ENCODE peak calls at places on chromosomes 13 and 19, in five cellular contexts. One of them, this sample, is unnamed.

GRCh38 chr19:7981199-7981598 is 24.2 kb downstream of the ELAVL1 start:
- ATAC-seq in gastroesophageal sphincter: no peak
- ATAC-seq in central memory CD8-positive, alpha-beta T cell: no peak
- ATAC-seq in activated CD8-positive, alpha-beta memory T cell treated with anti-CD3 and anti-CD28 coated beads, Interleukin-2, amount 10 ng/mL, durations not matched to agents 7 days and 5 days: no peak
- ATAC-seq in heart right ventricle: no peak
- ATAC-seq in this sample: no peak

GRCh38 chr19:49954092-49954825 is 6.7 kb downstream of the SIGLEC11 start:
- ATAC-seq in gastroesophageal sphincter: no peak
- ATAC-seq in central memory CD8-positive, alpha-beta T cell: no peak
- ATAC-seq in activated CD8-positive, alpha-beta memory T cell treated with anti-CD3 and anti-CD28 coated beads, Interleukin-2, amount 10 ng/mL, durations not matched to agents 7 days and 5 days: no peak
- ATAC-seq in heart right ventricle: peak
- ATAC-seq in this sample: no peak

GRCh38 chr13:30065181-30065580 is 214.8 kb upstream of the UBL3 start:
- ATAC-seq in gastroesophageal sphincter: no peak
- ATAC-seq in central memory CD8-positive, alpha-beta T cell: no peak
- ATAC-seq in activated CD8-positive, alpha-beta memory T cell treated with anti-CD3 and anti-CD28 coated beads, Interleukin-2, amount 10 ng/mL, durations not matched to agents 7 days and 5 days: no peak
- ATAC-seq in heart right ventricle: no peak
- ATAC-seq in this sample: no peak

GRCh38 chr19:33883869-33884519 is 87.3 kb downstream of the KCTD15 start:
- ATAC-seq in gastroesophageal sphincter: peak
- ATAC-seq in central memory CD8-positive, alpha-beta T cell: no peak
- ATAC-seq in activated CD8-positive, alpha-beta memory T cell treated with anti-CD3 and anti-CD28 coated beads, Interleukin-2, amount 10 ng/mL, durations not matched to agents 7 days and 5 days: peak
- ATAC-seq in heart right ventricle: peak
- ATAC-seq in this sample: peak

GRCh38 chr13:27522847-27523246 is 72.5 kb upstream of the MTIF3 start:
- ATAC-seq in gastroesophageal sphincter: no peak
- ATAC-seq in central memory CD8-positive, alpha-beta T cell: no peak
- ATAC-seq in activated CD8-positive, alpha-beta memory T cell treated with anti-CD3 and anti-CD28 coated beads, Interleukin-2, amount 10 ng/mL, durations not matched to agents 7 days and 5 days: no peak
- ATAC-seq in heart right ventricle: no peak
- ATAC-seq in this sample: no peak

GRCh38 chr13:75161804-75162203 is 320.2 kb downstream of the TBC1D4 start:
- ATAC-seq in gastroesophageal sphincter: no peak
- ATAC-seq in central memory CD8-positive, alpha-beta T cell: no peak
- ATAC-seq in activated CD8-positive, alpha-beta memory T cell treated with anti-CD3 and anti-CD28 coated beads, Interleukin-2, amount 10 ng/mL, durations not matched to agents 7 days and 5 days: no peak
- ATAC-seq in heart right ventricle: no peak
- ATAC-seq in this sample: no peak

GRCh38 chr13:80979035-80979641 is 638.2 kb upstream of the SPRY2 start:
- ATAC-seq in gastroesophageal sphincter: no peak
- ATAC-seq in central memory CD8-positive, alpha-beta T cell: no peak
- ATAC-seq in activated CD8-positive, alpha-beta memory T cell treated with anti-CD3 and anti-CD28 coated beads, Interleukin-2, amount 10 ng/mL, durations not matched to agents 7 days and 5 days: no peak
- ATAC-seq in heart right ventricle: peak
- ATAC-seq in this sample: no peak

GRCh38 chr19:5641171-5641570 is 18.3 kb downstream of the SAFB start:
- ATAC-seq in gastroesophageal sphincter: no peak
- ATAC-seq in central memory CD8-positive, alpha-beta T cell: no peak
- ATAC-seq in activated CD8-positive, alpha-beta memory T cell treated with anti-CD3 and anti-CD28 coated beads, Interleukin-2, amount 10 ng/mL, durations not matched to agents 7 days and 5 days: no peak
- ATAC-seq in heart right ventricle: no peak
- ATAC-seq in this sample: no peak

GRCh38 chr13:110836600-110836903 is 78.3 kb downstream of the ANKRD10 start:
- ATAC-seq in gastroesophageal sphincter: no peak
- ATAC-seq in central memory CD8-positive, alpha-beta T cell: no peak
- ATAC-seq in activated CD8-positive, alpha-beta memory T cell treated with anti-CD3 and anti-CD28 coated beads, Interleukin-2, amount 10 ng/mL, durations not matched to agents 7 days and 5 days: no peak
- ATAC-seq in heart right ventricle: no peak
- ATAC-seq in this sample: no peak

GRCh38 chr19:16883518-16883917 is 5.3 kb upstream of the F2RL3 start:
- ATAC-seq in gastroesophageal sphincter: no peak
- ATAC-seq in central memory CD8-positive, alpha-beta T cell: no peak
- ATAC-seq in activated CD8-positive, alpha-beta memory T cell treated with anti-CD3 and anti-CD28 coated beads, Interleukin-2, amount 10 ng/mL, durations not matched to agents 7 days and 5 days: peak
- ATAC-seq in heart right ventricle: no peak
- ATAC-seq in this sample: no peak

This sample was measured in activated T-helper 17 cell treated with anti-CD3 and anti-CD28 coated beads, Interleukin-2, amount 50 U/mL, for 72 hours.